ENCODE peak calls at places on chromosomes 13 and 19, in six cellular contexts. G is HFF-Myc; Y is posterior cingulate gyrus; D is effector memory CD4-positive, alpha-beta T cell; B is HTR-8/SVneo; L is stimulated activated naive CD4-positive, alpha-beta T cell. P is an unnamed sample.

GRCh38 chr13:24127116-24127631 is 33.3 kb upstream of the SPATA13 start:
- DNase-seq in L (no peak), B (no peak), Y (no peak), G (no peak), D (no peak), P (peak; percentile 27)

GRCh38 chr13:61901946-61902541 is 486.4 kb upstream of the PCDH20 start:
- DNase-seq in Y (no peak), G (no peak), B (no peak), L (no peak), D (no peak), P (no peak)

GRCh38 chr13:29918845-29919244 is 68.4 kb upstream of the UBL3 start:
- DNase-seq in Y (no peak), B (no peak), D (no peak), L (no peak), G (no peak), P (no peak)

GRCh38 chr13:111267784-111268183 is 52.7 kb upstream of the TEX29 start:
- DNase-seq in D (no peak), B (no peak), Y (no peak), L (no peak), G (no peak), P (no peak)

GRCh38 chr13:75870397-75870801 is 234.3 kb downstream of the LMO7 start:
- DNase-seq in Y (peak; percentile 47), D (no peak), L (peak; percentile 59), B (peak; percentile 17), G (no peak), P (no peak)

GRCh38 chr19:51651216-51651846 is 4.7 kb upstream of the SIGLEC14 start:
- DNase-seq in L (no peak), D (no peak), Y (no peak), B (no peak), G (no peak), P (no peak)

GRCh38 chr13:45162821-45163220 is 38.0 kb downstream of the KCTD4 start:
- DNase-seq in B (peak; percentile 45), L (no peak), G (peak; percentile 53), D (no peak), Y (no peak), P (no peak)

GRCh38 chr19:3145909-3146676 is 10.3 kb downstream of the GNA15 start:
- DNase-seq in L (no peak), G (no peak), B (no peak), Y (peak; percentile 84), D (no peak), P (no peak)

GRCh38 chr19:40365613-40366401 is 17.3 kb downstream of the PLD3 start:
- DNase-seq in Y (peak; percentile 97), B (peak; percentile 95), L (peak; percentile 9), D (no peak), G (peak; percentile 14), P (peak; percentile 74)

GRCh38 chr19:44756089-44756562 is 7.6 kb downstream of the BCL3 start:
- DNase-seq in Y (no peak), B (no peak), D (no peak), L (no peak), G (no peak), P (no peak)

GRCh38 chr13:80084086-80084676 is 256.7 kb downstream of the SPRY2 start:
- DNase-seq in G (peak; percentile 50), B (peak; percentile 8), Y (no peak), L (no peak), D (no peak), P (no peak)

GRCh38 chr19:7257148-7258041 is 36.8 kb downstream of the INSR start:
- DNase-seq in G (peak; percentile 61), D (no peak), B (peak; percentile 83), Y (no peak), L (no peak), P (no peak)

GRCh38 chr19:45515081-45515624 is 7.9 kb downstream of the VASP start:
- DNase-seq in Y (peak; percentile 83), L (no peak), B (no peak), G (no peak), D (peak; percentile 47), P (peak; percentile 53)

GRCh38 chr13:99323488-99323887 is 16.3 kb upstream of the GPR183 start:
- DNase-seq in L (no peak), B (no peak), Y (no peak), D (no peak), G (no peak), P (no peak)

GRCh38 chr13:66009241-66009640 is 1220.9 kb downstream of the PCDH9 start:
- DNase-seq in D (no peak), L (no peak), Y (peak; percentile 64), B (no peak), G (no peak), P (no peak)

GRCh38 chr13:96091164-96091931 is 1.4 kb downstream of the HS6ST3 start:
- DNase-seq in G (no peak), Y (peak; percentile 89), D (no peak), L (no peak), B (no peak), P (peak; percentile 2)

GRCh38 chr13:28037399-28037798 is 48.9 kb upstream of the URAD start:
- DNase-seq in B (no peak), L (no peak), Y (no peak), G (no peak), D (no peak), P (no peak)

GRCh38 chr13:98216135-98216565 is 39.1 kb upstream of the RNF113B start:
- DNase-seq in Y (no peak), D (no peak), G (peak; percentile 73), L (no peak), B (peak; percentile 13), P (no peak)

GRCh38 chr19:31448221-31448657 is 99.0 kb upstream of the TSHZ3 start:
- DNase-seq in B (peak; percentile 45), D (no peak), Y (peak; percentile 84), G (peak; percentile 42), L (no peak), P (no peak)

GRCh38 chr19:35349614-35350521 is 2.2 kb downstream of the FFAR1 start:
- DNase-seq in Y (peak; percentile 72), G (no peak), L (no peak), B (no peak), D (no peak), P (peak; percentile 6)

GRCh38 chr19:42268704-42269517 is at the start of gene CIC:
- DNase-seq in G (peak; percentile 100), Y (peak; percentile 100), B (peak; percentile 98), D (peak; percentile 99), L (peak; percentile 99), P (peak; percentile 99)

GRCh38 chr19:40682431-40682964 is 8.0 kb downstream of the NUMBL start:
- DNase-seq in D (no peak), Y (no peak), B (no peak), G (no peak), L (no peak), P (no peak)

GRCh38 chr19:48102870-48103751 is 7.5 kb downstream of the PLA2G4C start:
- DNase-seq in G (no peak), B (peak; percentile 69), Y (peak; percentile 63), L (peak; percentile 21), D (peak; percentile 17), P (peak; percentile 48)

GRCh38 chr19:18422530-18423191 is 3.5 kb downstream of the SSBP4 start:
- DNase-seq in D (peak; percentile 38), B (no peak), G (no peak), Y (no peak), L (no peak), P (no peak)

GRCh38 chr19:55115446-55116065 is 1.9 kb downstream of the PPP1R12C start:
- DNase-seq in L (peak; percentile 71), D (no peak), G (no peak), Y (no peak), B (no peak), P (no peak)

GRCh38 chr13:71218960-71219359 is 648.0 kb downstream of the DACH1 start:
- DNase-seq in D (no peak), Y (no peak), B (no peak), G (no peak), L (no peak), P (no peak)

GRCh38 chr19:15915109-15915508 is 17.2 kb upstream of the CYP4F2 start:
- DNase-seq in B (no peak), G (no peak), L (no peak), Y (no peak), D (no peak), P (no peak)